ENCODE peak calls at places on chromosomes 16 and 17, in eight cellular contexts. C is endothelial cell; R is EH; E is HS-27A; Q is stimulated activated naive CD8-positive, alpha-beta T cell treated with anti-CD3 and anti-CD28 coated beads, Interleukin-15, amount 100 ng/mL, for 72 hours; K is cardiac muscle cell; I is T-helper 22 cell; M is midbrain. N is an unnamed sample.

GRCh38 chr17:50207318-50207717 is 5.9 kb upstream of the COL1A1 start:
- DNase-seq in C (no peak), R (no peak), E (no peak), Q (no peak), K (no peak), I (no peak), M (no peak), N (no peak)

GRCh38 chr16:72990003-72990521 is 57.9 kb downstream of the ZFHX3 start:
- DNase-seq in C (no peak), R (peak), E (peak), Q (no peak), K (peak), I (no peak), M (peak), N (no peak)

GRCh38 chr16:68229431-68230175 is 6.3 kb downstream of the ESRP2 start:
- DNase-seq in C (peak), R (peak), E (peak), Q (peak), K (peak), I (no peak), M (peak), N (peak)

GRCh38 chr16:2339521-2340484 is 725 bp downstream of the ABCA3 start:
- DNase-seq in C (peak), R (peak), E (no peak), Q (peak), K (peak), I (peak), M (peak), N (no peak)

GRCh38 chr17:75864448-75864871 is 9.3 kb upstream of the WBP2 start:
- DNase-seq in C (no peak), R (peak), E (no peak), Q (no peak), K (peak), I (no peak), M (no peak), N (no peak)

GRCh38 chr17:57288034-57288752 is 31.9 kb downstream of the MSI2 start:
- DNase-seq in C (no peak), R (no peak), E (no peak), Q (no peak), K (peak), I (no peak), M (no peak), N (no peak)

GRCh38 chr17:42679001-42679491 is 2.3 kb upstream of the PLEKHH3 start:
- DNase-seq in C (no peak), R (peak), E (no peak), Q (no peak), K (peak), I (peak), M (no peak), N (peak)

GRCh38 chr17:60442271-60443201 is 20.2 kb downstream of the CHCT1 start:
- DNase-seq in C (no peak), R (peak), E (no peak), Q (no peak), K (peak), I (no peak), M (peak), N (no peak)

GRCh38 chr16:49652441-49653175 is 203.3 kb downstream of the ZNF423 start:
- DNase-seq in C (no peak), R (peak), E (no peak), Q (no peak), K (peak), I (no peak), M (no peak), N (no peak)

N was measured in NCI-H1694.